ENCODE peak calls at places on chromosomes 7 and 10, in ten cellular contexts. A is IMR-90, B is colonic mucosa, I is astrocyte of the spinal cord, H is GM23338, E is PC-3, R is GM12865, P is heart left ventricle, G is right lobe of liver, X is psoas muscle. F is an unnamed sample.

GRCh38 chr10:93356516-93356915 is 125.6 kb downstream of the MYOF start:
- DNase-seq in R (no peak), B (no peak), I (no peak), A (no peak), P (no peak), H (no peak), E (no peak), X (no peak), G (no peak), F (no peak)

GRCh38 chr10:46052057-46052790 is 6.2 kb upstream of the MSMB start:
- DNase-seq in B (no peak), R (no peak), A (no peak), I (no peak), X (no peak), H (peak), E (peak), P (no peak), G (peak), F (no peak)

GRCh38 chr7:158957507-158957900 is 101.1 kb downstream of the DYNC2I1 start:
- DNase-seq in G (no peak), R (no peak), H (no peak), A (no peak), E (peak), X (no peak), P (no peak), B (peak), I (no peak), F (no peak)

GRCh38 chr7:79293655-79294142 is 159.8 kb downstream of the MAGI2 start:
- DNase-seq in H (no peak), P (no peak), X (no peak), B (peak), E (peak), G (no peak), R (no peak), I (peak), A (peak), F (no peak)

GRCh38 chr7:80841566-80842478 is 77.0 kb downstream of the SEMA3C start:
- DNase-seq in H (peak), E (peak), A (no peak), G (no peak), X (no peak), P (no peak), B (no peak), R (no peak), I (peak), F (peak)

GRCh38 chr10:52314822-52315552 is 906 bp downstream of the DKK1 start:
- DNase-seq in E (peak), B (no peak), R (no peak), I (peak), H (peak), G (no peak), P (no peak), X (no peak), A (peak), F (peak)

GRCh38 chr10:113520606-113521481 is 32.0 kb upstream of the HABP2 start:
- DNase-seq in A (peak), R (peak), I (peak), E (peak), P (peak), G (peak), X (peak), H (peak), B (peak), F (peak)

GRCh38 chr7:137820677-137821420 is 25.9 kb downstream of the DGKI start:
- DNase-seq in X (peak), I (peak), P (peak), E (no peak), G (peak), A (peak), R (peak), B (peak), H (peak), F (peak)

GRCh38 chr10:98444314-98445006 is 2.3 kb downstream of the HPS1 start:
- DNase-seq in E (no peak), X (no peak), R (peak), A (no peak), H (no peak), B (no peak), I (no peak), G (no peak), P (no peak), F (no peak)

GRCh38 chr7:121153995-121154394 is 165.5 kb downstream of the CPED1 start:
- DNase-seq in P (no peak), G (no peak), H (no peak), E (no peak), X (no peak), A (no peak), R (no peak), I (no peak), B (no peak), F (no peak)

GRCh38 chr10:80356563-80356999 is at the start of the genes DYDC1 and DYDC2:
- DNase-seq in G (peak), P (peak), X (peak), I (no peak), H (peak), E (no peak), B (peak), A (no peak), R (peak), F (no peak)

GRCh38 chr10:88848499-88848898 is 3.1 kb downstream of the ANKRD22 start:
- DNase-seq in B (no peak), E (peak), P (no peak), A (peak), R (peak), X (no peak), I (peak), H (no peak), G (no peak), F (peak)

GRCh38 chr7:140649566-140650205 is 9.1 kb upstream of the DENND2A start:
- DNase-seq in G (no peak), H (no peak), P (no peak), E (peak), I (peak), X (no peak), A (peak), R (no peak), B (no peak), F (peak)

GRCh38 chr10:126504051-126504760 is 115.9 kb upstream of the ADAM12 start:
- DNase-seq in P (no peak), R (peak), B (peak), A (peak), I (peak), X (no peak), H (peak), E (peak), G (peak), F (peak)

GRCh38 chr7:112238852-112239610 is 32.5 kb downstream of the ZNF277 start:
- DNase-seq in A (peak), P (no peak), X (no peak), R (no peak), B (no peak), I (peak), H (no peak), E (peak), G (peak), F (peak)

GRCh38 chr10:97584060-97584797 is at the start of gene HOGA1:
- DNase-seq in G (peak), A (peak), P (peak), H (peak), R (peak), I (peak), E (peak), B (peak), X (peak), F (peak)

GRCh38 chr7:29007127-29007526 is 49.0 kb upstream of the TRIL start:
- DNase-seq in R (no peak), X (no peak), B (no peak), P (no peak), I (no peak), H (no peak), A (no peak), E (no peak), G (no peak), F (no peak)

GRCh38 chr10:78894841-78895195 is 173.9 kb upstream of the ZMIZ1 start:
- DNase-seq in A (no peak), X (peak), P (no peak), R (no peak), B (no peak), I (no peak), H (no peak), E (peak), G (no peak), F (no peak)

GRCh38 chr7:100162874-100163533 is 4.5 kb upstream of the TRAPPC14 start:
- DNase-seq in I (no peak), R (no peak), H (peak), B (peak), P (no peak), X (no peak), G (no peak), E (peak), A (no peak), F (no peak)

GRCh38 chr10:122699796-122700466 is at the start of gene C10orf120:
- DNase-seq in A (no peak), H (no peak), G (no peak), R (no peak), X (no peak), B (no peak), E (no peak), P (no peak), I (no peak), F (no peak)

GRCh38 chr7:114085592-114086490 is 167.0 kb upstream of the PPP1R3A start:
- DNase-seq in I (peak), P (peak), H (peak), G (peak), E (peak), A (peak), X (peak), R (peak), B (peak), F (peak)

GRCh38 chr10:124741922-124742417 is 2.2 kb downstream of the FAM53B start:
- DNase-seq in X (no peak), B (no peak), P (peak), I (no peak), H (no peak), A (no peak), E (no peak), G (no peak), R (no peak), F (no peak)

GRCh38 chr10:15485684-15486316 is 114.7 kb upstream of the FAM171A1 start:
- DNase-seq in H (no peak), I (peak), P (peak), G (no peak), B (no peak), A (no peak), E (no peak), R (no peak), X (no peak), F (peak)

GRCh38 chr7:142012825-142013506 is 17.3 kb downstream of the MGAM start:
- DNase-seq in H (peak), G (no peak), B (no peak), R (no peak), A (no peak), P (no peak), X (no peak), E (peak), I (no peak), F (no peak)

GRCh38 chr7:145313601-145314000 is 477.7 kb upstream of the TPK1 start:
- DNase-seq in B (no peak), R (no peak), H (no peak), E (no peak), X (no peak), P (no peak), G (no peak), A (no peak), I (no peak), F (peak)

GRCh38 chr7:53789741-53790140 is 752.4 kb upstream of the VSTM2A start:
- DNase-seq in B (no peak), X (no peak), R (no peak), E (no peak), P (no peak), H (no peak), I (no peak), A (no peak), G (no peak), F (no peak)

GRCh38 chr10:28810062-28810870 is 132.9 kb downstream of the BAMBI start:
- DNase-seq in P (no peak), X (no peak), E (peak), I (no peak), H (peak), B (peak), A (peak), R (no peak), G (no peak), F (peak)

GRCh38 chr10:130218936-130219335 is 82.7 kb downstream of the GLRX3 start:
- DNase-seq in E (no peak), I (no peak), A (no peak), X (no peak), R (no peak), B (no peak), G (peak), P (no peak), H (no peak), F (no peak)

DNA sequence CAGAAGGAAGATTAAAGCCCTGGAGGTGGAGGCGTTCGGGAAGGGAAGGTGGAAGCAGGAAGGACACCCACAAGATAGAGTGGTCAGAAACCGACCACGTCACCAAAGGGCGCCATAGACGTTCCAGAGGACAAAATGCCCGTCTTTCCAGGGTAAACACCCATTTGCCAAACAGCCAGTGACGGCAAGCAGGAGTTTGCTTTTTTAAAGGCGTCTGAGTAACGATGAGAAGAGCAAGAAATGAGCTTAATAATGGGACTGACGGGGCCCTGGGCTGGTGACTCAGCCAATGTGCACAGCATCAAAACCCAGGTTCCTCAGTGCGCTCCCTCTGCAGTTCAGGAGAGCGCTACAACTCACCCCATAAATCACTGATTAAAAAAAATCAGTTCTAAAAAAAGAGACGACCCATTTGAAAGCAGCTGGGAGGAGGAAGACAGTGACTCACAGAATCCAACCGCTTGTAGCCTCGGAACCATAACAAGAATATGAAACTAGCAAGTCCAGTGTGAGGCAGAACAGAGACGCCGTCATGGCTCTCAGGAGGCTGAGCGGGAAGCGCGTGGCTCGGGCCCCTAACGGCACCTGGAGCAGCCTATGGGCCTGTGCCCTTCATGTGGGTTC is 5.9 kb downstream of the DIP2C start:
- DNase-seq in A (peak), G (no peak), E (peak), I (peak), P (no peak), H (no peak), R (no peak), X (peak), B (no peak), F (peak)
- H3K4me3 ChIP-seq in A (peak), G (no peak), E (peak), I (peak), P (no peak), H (no peak), R (no peak), X (peak), B (no peak), F (no peak)

DNA sequence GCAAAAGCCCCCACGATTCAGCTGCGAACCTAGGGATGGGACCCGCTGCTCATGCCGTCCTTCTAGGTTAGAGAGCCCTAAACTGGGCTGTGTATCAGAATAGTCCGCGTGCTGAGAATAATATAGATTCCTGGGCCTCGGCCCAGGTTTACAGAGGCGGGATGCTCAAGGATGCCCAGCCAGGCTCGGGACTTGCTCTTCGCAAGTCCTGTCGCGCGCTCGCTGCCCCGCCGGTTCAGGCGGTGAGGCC is 266 bp upstream of the STMP1 start:
- DNase-seq in E (no peak), A (no peak), B (no peak), P (no peak), G (peak), H (no peak), X (no peak), I (no peak), R (no peak), F (no peak)
- TF ChIP-seq CTCF in E (no peak), A (no peak), B (peak), P (no peak), G (no peak), H (no peak), X (peak), I (no peak), R (no peak), F (no peak)

DNA sequence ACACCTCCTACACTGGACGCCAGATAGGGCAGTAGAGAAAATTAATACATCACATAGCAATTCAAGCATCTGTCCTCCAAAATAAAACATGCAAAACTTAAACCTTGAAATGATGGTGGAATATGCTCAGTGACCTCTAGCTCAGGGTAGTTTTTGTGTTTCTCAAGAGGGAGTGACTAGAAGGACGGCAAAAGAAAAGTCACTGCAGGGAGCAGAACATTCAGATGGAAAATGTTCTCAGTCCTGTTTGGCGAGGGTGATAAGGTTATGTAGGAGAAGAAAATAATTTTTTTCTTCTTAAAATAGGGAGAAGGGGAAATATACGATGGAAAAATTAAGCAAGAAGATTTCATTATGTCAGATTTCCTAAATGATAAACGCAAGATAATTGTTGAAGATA is 50.9 kb downstream of the APBB1IP start:
- DNase-seq in E (no peak), I (no peak), R (no peak), H (no peak), A (no peak), G (no peak), P (no peak), X (no peak), B (no peak), F (no peak)
- H3K4me3 ChIP-seq in E (no peak), I (no peak), R (no peak), H (no peak), A (no peak), G (no peak), P (no peak), X (no peak), B (no peak), F (no peak)

DNA sequence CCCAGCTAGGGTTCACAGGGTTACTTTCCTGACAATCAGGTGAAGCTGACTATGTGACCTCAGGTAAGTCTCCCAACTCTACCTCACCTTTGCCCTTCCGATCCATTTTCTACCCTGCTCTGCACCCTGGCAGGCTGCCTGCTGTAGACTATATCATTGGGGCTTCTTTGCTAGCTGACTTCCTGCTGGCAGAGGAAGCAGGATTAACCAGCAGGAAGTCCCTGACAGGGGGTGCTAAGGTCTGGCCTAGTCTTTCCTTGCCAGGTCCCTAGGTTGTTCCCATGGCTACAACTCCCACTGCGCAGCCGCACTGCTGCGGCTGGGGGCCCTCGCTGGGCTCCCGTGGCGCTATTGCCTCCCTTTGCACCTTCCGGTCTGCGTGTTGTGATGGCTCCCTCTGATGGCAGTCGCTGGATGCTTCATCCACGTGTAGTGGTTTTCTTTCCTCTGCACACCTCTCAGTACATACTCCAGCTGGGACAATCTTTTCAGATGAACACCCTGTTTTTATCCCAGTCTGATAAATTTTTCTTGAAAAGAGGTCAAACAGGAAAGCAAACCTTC is 365.9 kb downstream of the REEP3 start:
- DNase-seq in B (no peak), X (no peak), G (peak), E (no peak), R (no peak), P (no peak), A (no peak), I (no peak), H (peak), F (no peak)
- TF ChIP-seq CTCF in B (no peak), X (no peak), G (no peak), E (no peak), R (no peak), P (peak), A (no peak), I (peak), H (peak), F (peak)

GRCh38 chr7:134890246-134891240 is 95.8 kb upstream of the AGBL3 start:
- DNase-seq in A (peak), H (no peak), X (no peak), I (peak), E (no peak), G (peak), P (peak), R (no peak), B (no peak), F (peak)
- H3K4me3 ChIP-seq in A (no peak), H (peak), X (peak), I (no peak), E (peak), G (no peak), P (peak), R (no peak), B (peak), F (peak)

DNA sequence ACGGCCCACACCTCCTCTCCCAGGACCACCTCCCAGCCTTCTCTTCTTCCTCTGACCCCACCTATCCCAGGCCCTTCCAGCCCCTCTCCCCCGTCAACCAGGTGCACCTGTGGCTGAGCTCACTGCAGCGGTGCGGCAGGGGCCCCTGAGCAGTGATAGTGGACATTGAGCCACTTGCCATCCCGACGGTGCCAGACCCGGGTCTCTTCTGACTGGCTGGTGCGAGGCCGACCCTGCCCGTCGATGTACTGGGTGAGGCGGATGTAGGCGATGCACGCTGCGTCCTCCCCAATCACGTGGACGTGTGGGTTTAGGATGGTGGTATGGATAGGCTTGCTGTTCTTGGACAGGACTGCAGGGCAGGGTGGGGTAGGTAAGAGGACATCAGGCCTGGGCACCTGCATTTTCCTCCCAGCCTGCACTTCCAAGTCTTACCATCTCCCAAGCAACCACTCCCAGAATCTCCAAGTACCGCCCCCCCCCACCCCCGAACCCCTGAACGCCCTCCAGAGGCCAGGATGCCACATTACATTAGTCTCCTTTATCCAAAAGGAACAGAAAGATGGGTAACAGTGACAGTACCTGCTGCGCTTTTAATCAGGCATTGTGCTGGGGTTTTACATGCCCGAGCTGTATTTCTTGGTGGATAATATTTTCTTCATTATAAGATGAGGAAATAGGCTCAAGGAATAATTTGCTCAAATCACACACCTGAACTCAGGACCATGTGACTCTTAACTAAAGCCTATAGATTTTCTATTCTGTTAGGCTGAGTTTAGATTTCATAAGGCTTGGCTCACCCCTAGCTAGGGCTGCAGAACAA is 3.7 kb upstream of the NDST2 start:
- DNase-seq in A (no peak), B (no peak), R (no peak), H (peak), P (no peak), I (no peak), X (peak), G (no peak), E (peak), F (peak)
- TF ChIP-seq CTCF in A (peak), B (no peak), R (peak), H (peak), P (peak), I (peak), X (peak), G (no peak), E (peak), F (no peak)

DNA sequence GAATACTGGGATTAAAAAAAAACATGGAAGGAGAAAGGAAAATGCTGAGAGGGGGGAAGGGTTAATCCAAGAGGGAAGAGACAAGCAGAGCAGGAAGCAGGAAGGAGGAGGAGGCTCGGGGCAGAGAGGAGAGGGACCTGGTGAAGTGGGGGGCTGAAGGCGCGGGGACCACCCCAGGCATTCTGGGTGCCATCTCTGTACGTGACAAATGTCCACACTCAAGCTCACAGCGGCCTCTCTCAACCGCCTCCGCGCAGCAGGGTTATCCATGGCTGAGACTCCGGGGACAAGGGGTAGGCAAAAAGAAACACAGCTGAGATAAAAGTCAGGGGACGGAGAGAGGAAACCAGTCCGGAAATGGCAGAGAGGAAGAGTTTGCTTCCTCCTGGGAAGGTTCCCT is 33.9 kb downstream of the EN2 start:
- DNase-seq in R (no peak), E (no peak), X (no peak), H (no peak), G (no peak), P (no peak), I (no peak), B (no peak), A (no peak), F (no peak)
- H3K4me3 ChIP-seq in R (no peak), E (no peak), X (no peak), H (peak), G (no peak), P (no peak), I (no peak), B (no peak), A (no peak), F (no peak)